ENCODE peak calls at places on chromosomes 7 and 10, in six cellular contexts. C is tibial nerve, A is psoas muscle, Z is OCI-LY7, E is left lung, K is fibroblast of lung. V is an unnamed sample.

GRCh38 chr10:629186-629998 is 60.1 kb downstream of the DIP2C start:
- DNase-seq in C (no peak), A (no peak), Z (no peak), E (no peak), K (no peak), V (no peak)

GRCh38 chr7:112938895-112939588 is 147.6 kb downstream of the GPR85 start:
- DNase-seq in C (no peak), A (peak), Z (peak), E (peak), K (peak), V (peak)

GRCh38 chr10:26717476-26717875 is 20.0 kb downstream of the PDSS1 start:
- DNase-seq in C (no peak), A (no peak), Z (no peak), E (no peak), K (no peak), V (no peak)

GRCh38 chr7:29588900-29589696 is 25.5 kb downstream of the PRR15 start:
- DNase-seq in C (no peak), A (no peak), Z (peak), E (no peak), K (no peak), V (no peak)

GRCh38 chr10:79137826-79138225 is 69.1 kb downstream of the ZMIZ1 start:
- DNase-seq in C (no peak), A (peak), Z (peak), E (no peak), K (peak), V (no peak)

GRCh38 chr10:31601136-31601535 is 282.1 kb downstream of the ZEB1 start:
- DNase-seq in C (no peak), A (no peak), Z (no peak), E (no peak), K (no peak), V (no peak)

GRCh38 chr7:45576249-45576929 is 2.2 kb downstream of the ADCY1 start:
- DNase-seq in C (no peak), A (no peak), Z (no peak), E (peak), K (no peak), V (no peak)

GRCh38 chr7:44415510-44415909 is 74.9 kb downstream of the NUDCD3 start:
- DNase-seq in C (no peak), A (no peak), Z (no peak), E (no peak), K (peak), V (no peak)

GRCh38 chr10:5945561-5946418 is 31.6 kb downstream of the IL15RA start:
- DNase-seq in C (no peak), A (peak), Z (no peak), E (peak), K (peak), V (no peak)

GRCh38 chr10:60942604-60943269 is 1.2 kb downstream of the RHOBTB1 start:
- DNase-seq in C (no peak), A (peak), Z (no peak), E (peak), K (peak), V (peak)

GRCh38 chr10:50347394-50347802 is 96.1 kb upstream of the ASAH2 start:
- DNase-seq in C (no peak), A (no peak), Z (peak), E (no peak), K (no peak), V (no peak)

GRCh38 chr10:128268015-128268722 is 141.9 kb upstream of the MKI67 start:
- DNase-seq in C (no peak), A (peak), Z (peak), E (no peak), K (peak), V (peak)

GRCh38 chr10:87712913-87713616 is 53.4 kb downstream of the PAPSS2 start:
- DNase-seq in C (no peak), A (no peak), Z (no peak), E (no peak), K (no peak), V (no peak)

GRCh38 chr10:98295907-98296306 is 27.9 kb upstream of the LOXL4 start:
- DNase-seq in C (no peak), A (no peak), Z (no peak), E (no peak), K (peak), V (no peak)

GRCh38 chr10:86288695-86289576 is 77.7 kb downstream of the GRID1 start:
- DNase-seq in C (no peak), A (no peak), Z (no peak), E (no peak), K (no peak), V (no peak)

DNA sequence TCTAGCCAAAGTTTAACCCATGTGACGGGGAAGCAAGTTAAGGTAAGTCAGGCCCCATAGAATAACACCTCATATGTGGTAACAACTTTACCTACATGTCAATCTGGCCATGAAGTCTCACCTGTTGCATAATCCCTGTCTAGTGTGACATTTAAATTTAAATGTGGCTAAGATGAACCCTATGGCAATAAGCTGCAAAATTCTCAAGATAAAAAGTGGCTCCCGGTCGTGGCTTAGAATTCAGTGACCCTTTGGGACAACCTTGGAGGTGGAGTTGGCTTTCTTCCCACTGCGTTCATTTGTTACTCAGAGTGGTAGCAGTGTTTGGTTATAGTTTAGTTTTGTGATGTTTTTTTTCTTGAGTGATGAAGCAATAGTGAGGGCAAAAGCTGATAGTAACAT is 90.6 kb downstream of the ARID5B start:
- DNase-seq in C (no peak), A (no peak), Z (no peak), E (no peak), K (peak), V (no peak)
- H3K27ac ChIP-seq in C (peak), A (peak), Z (peak), E (peak), K (peak), V (peak)

GRCh38 chr10:75428434-75429158 is 2.8 kb upstream of the LRMDA start:
- DNase-seq in C (no peak), A (no peak), Z (no peak), E (no peak), K (peak), V (no peak)
- TF ChIP-seq CTCF in C (no peak), A (no peak), Z (no peak), E (no peak), K (no peak), V (no peak)

GRCh38 chr7:35232994-35233393 is 20.9 kb downstream of the TBX20 start:
- DNase-seq in C (no peak), A (no peak), Z (no peak), E (no peak), K (no peak), V (no peak)
- H3K4me3 ChIP-seq in C (no peak), A (no peak), Z (no peak), E (no peak), K (no peak), V (no peak)

DNA sequence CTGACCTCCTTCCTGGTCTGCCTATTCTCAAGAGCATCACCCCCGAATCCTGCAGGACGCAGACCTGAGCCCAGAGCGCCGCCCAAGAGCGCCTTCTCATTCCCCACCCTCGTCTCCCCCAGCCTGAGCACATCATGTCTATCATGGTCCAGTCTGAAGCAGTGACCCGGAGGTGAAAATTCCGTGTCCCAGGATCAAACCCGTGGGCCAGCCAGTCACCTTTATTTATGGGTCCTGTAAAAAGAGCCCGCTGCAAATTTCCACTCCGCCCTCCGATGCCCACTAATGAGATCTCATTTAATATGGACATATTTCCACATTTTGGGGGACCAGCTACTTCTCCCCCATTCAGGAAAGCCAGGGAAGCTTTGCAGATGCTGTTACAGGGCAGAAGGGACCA is 122.5 kb upstream of the MGMT start:
- DNase-seq in C (no peak), A (no peak), Z (no peak), E (no peak), K (no peak), V (no peak)
- H3K27ac ChIP-seq in C (no peak), A (no peak), Z (no peak), E (no peak), K (no peak), V (no peak)

GRCh38 chr7:66497346-66497745 is 131.3 kb upstream of the KCTD7 start:
- DNase-seq in C (no peak), A (no peak), Z (no peak), E (no peak), K (no peak), V (no peak)

DNA sequence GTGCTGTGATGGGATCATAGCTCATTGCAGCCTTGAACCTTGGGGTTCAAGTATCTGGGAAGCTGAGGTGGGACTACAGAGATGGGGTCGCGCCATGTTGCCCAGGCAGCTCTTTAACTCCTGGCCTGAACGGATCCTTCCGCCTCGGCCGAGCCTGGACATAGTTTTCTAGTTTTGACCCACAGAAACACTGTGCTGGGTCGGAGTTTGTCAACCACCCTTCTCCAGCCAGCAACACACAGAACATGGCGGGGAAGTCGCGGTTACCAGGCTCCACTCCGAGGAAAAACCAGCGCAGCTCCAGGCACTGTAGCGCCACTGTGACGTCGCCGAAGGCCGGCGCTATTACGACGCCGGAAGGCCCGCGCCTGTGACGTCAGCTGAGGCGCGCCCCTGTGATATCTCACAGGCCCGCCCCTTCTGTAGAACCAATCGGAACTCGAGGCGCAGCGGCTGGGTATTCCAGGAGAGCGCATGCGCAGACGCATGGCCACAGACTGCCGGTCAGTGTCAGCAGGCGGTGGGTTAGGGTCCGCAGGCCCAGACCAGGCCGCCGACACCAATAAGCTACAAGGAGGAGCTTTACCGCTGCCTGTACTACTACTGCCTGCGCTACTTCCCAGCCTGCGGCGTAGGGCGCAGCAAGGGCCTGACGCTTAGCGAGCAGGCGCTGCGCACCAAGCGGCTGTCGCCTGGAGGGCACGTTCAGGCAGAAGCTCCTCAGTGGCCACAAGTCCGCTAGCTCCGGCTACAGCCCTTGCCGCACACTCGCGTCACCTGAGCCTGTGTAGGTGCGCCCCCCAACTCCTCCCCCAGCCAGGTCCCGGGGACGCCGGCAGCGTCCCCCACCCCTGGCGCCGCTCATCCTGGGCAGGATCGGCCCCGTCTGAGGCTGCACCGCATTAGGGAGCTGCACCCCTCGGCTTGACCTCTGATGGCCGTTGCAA is 135.2 kb upstream of the KCTD7 start:
- DNase-seq in C (peak), A (peak), Z (peak), E (peak), K (peak), V (peak)
- TF ChIP-seq CTCF in C (peak), A (peak), Z (peak), E (peak), K (peak), V (peak)

DNA sequence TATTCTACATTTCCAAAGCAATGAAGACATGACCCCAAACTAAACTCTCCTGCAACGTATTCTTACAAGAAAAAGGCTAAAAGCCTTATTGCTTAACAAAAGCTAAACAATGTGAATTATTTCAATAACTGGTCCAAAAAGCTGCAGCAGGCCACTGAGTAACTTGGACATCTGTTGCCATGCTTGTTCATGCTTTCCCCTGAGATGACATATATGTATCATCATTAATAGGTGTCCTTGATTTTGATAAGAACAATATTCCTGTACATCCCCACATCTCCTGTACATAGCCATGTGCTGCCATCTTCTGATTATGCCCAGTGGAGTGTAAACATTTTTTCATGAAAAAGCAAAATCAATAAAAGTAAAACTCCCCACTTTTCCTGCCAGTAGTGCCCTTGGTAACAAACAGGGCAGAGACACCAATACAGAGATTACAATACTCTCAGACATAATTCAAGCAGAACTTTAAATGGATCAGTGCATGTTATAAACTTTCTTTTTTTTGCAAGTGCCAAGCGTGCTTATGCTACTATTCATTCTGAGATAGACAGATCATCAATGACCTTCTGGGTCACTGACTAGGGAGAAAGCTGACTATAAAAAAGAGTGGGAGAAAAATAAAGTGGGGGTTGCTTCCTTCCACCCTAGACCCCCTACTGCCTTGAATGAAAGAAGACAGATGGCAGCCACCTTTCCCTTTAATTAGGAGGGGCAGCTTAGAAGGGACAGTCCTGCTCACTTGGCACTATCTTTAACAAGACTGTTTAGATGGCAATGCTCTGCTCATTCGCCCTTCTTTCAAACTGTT is 205.5 kb upstream of the KLF14 start:
- DNase-seq in C (no peak), A (no peak), Z (no peak), E (no peak), K (peak), V (no peak)
- H3K4me3 ChIP-seq in C (peak), A (peak), Z (no peak), E (peak), K (peak), V (peak)

GRCh38 chr10:132193907-132194552 is 7.3 kb downstream of the DPYSL4 start:
- DNase-seq in C (no peak), A (peak), Z (peak), E (no peak), K (no peak), V (no peak)

GRCh38 chr10:132194726-132195125 is 8.0 kb downstream of the DPYSL4 start:
- DNase-seq in C (no peak), A (peak), Z (no peak), E (no peak), K (no peak), V (no peak)

GRCh38 chr10:132195366-132196075 is 8.8 kb downstream of the DPYSL4 start:
- DNase-seq in C (no peak), A (peak), Z (no peak), E (no peak), K (no peak), V (no peak)

GRCh38 chr10:132192076-132192975 is 5.6 kb downstream of the DPYSL4 start:
- DNase-seq in C (no peak), A (peak), Z (no peak), E (no peak), K (no peak), V (no peak)

GRCh38 chr10:132192991-132193670 is 6.4 kb downstream of the DPYSL4 start:
- DNase-seq in C (no peak), A (peak), Z (no peak), E (no peak), K (no peak), V (no peak)
- H3K27ac ChIP-seq in C (no peak), A (no peak), Z (no peak), E (no peak), K (no peak), V (peak)

DNA sequence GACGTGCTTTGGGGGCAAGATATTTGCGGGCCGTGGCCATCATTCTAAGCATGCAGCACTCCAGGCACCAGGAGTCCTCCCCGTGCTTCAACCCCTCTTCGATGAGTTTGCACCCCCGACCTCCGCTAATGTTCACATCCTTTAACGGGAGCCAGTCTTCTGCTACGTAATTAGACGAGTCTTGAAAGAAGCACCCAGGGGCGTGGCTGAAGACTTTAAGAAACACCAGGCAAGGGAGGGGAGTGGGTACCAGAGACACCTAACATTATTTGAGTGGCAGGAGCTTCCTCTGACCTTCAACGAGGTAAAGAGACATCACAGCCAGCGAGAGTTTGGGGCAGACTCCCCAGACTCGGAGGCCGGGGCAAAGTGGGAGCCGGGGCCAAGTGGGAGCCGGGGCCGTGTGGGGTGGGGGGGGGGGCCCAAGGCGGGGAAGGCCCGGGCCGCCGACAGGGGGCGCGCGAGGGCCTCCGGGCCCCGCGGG is 31.1 kb upstream of the TOMM7 start:
- DNase-seq in C (peak), A (no peak), Z (peak), E (no peak), K (no peak), V (no peak)
- TF ChIP-seq CTCF in C (no peak), A (no peak), Z (no peak), E (peak), K (no peak), V (no peak)

GRCh38 chr10:84428711-84429110 is 100.3 kb downstream of the CCSER2 start:
- DNase-seq in C (no peak), A (no peak), Z (no peak), E (no peak), K (no peak), V (no peak)
- H3K4me3 ChIP-seq in C (no peak), A (peak), Z (no peak), E (no peak), K (no peak), V (no peak)

GRCh38 chr10:28627102-28627501 is 50.2 kb upstream of the BAMBI start:
- DNase-seq in C (no peak), A (no peak), Z (no peak), E (no peak), K (peak), V (no peak)

GRCh38 chr10:28623483-28623882 is 53.8 kb upstream of the BAMBI start:
- DNase-seq in C (no peak), A (no peak), Z (no peak), E (no peak), K (no peak), V (no peak)

GRCh38 chr10:28628184-28628893 is 49.0 kb upstream of the BAMBI start:
- DNase-seq in C (peak), A (peak), Z (peak), E (peak), K (peak), V (peak)

GRCh38 chr10:28620251-28620650 is 57.1 kb upstream of the BAMBI start:
- DNase-seq in C (no peak), A (no peak), Z (no peak), E (no peak), K (no peak), V (no peak)

DNA sequence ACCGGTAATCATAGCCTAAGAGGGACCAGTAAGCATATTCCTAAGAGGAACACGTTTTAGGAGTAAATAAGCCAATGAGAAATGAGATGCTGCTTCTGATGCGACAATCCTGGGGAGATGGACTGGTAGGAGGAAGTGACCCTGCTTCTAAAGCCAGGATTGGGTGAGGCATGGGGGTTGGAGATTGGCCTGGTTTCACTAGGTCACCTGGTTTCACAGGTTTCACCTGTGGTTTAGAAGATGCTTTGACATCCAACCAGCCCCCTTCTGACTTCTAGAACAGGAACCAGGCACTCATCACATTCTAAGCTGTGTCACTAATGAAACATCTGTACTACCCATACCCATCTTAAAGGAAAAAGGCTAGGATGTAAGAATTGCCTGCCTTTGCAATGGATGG is 53.0 kb upstream of the BAMBI start:
- DNase-seq in C (no peak), A (no peak), Z (peak), E (no peak), K (no peak), V (no peak)
- H3K27ac ChIP-seq in C (no peak), A (no peak), Z (no peak), E (no peak), K (no peak), V (no peak)